ENCODE peak calls at places on chromosomes 13 and 19, in ten cellular contexts. V, L, T, C, Q, R, J, Z, A and W are unnamed samples.

GRCh38 chr19:2888739-2889224 is 11.9 kb upstream of the ZNF57 start:
- DNase-seq in V (peak), L (no peak), T (peak), C (no peak), Q (no peak), R (peak), J (no peak), Z (no peak), A (peak), W (peak)

GRCh38 chr19:57560049-57560491 is 407 bp upstream of the ZNF550 start:
- DNase-seq in V (peak), L (no peak), T (peak), C (peak), Q (no peak), R (no peak), J (peak), Z (no peak), A (no peak), W (peak)

GRCh38 chr19:41088151-41088550 is at the start of gene CYP2A13:
- DNase-seq in V (no peak), L (no peak), T (no peak), C (no peak), Q (no peak), R (no peak), J (no peak), Z (no peak), A (no peak), W (no peak)

GRCh38 chr13:82717249-82717648 is 1165.0 kb downstream of the SLITRK1 start:
- DNase-seq in V (peak), L (no peak), T (peak), C (peak), Q (no peak), R (no peak), J (peak), Z (no peak), A (no peak), W (peak)

GRCh38 chr13:44117351-44117750 is 237.6 kb downstream of the LACC1 start:
- DNase-seq in V (no peak), L (no peak), T (peak), C (no peak), Q (no peak), R (no peak), J (peak), Z (no peak), A (no peak), W (peak)

GRCh38 chr13:40077396-40078027 is 422.1 kb downstream of the COG6 start:
- DNase-seq in V (peak), L (no peak), T (no peak), C (peak), Q (no peak), R (no peak), J (no peak), Z (no peak), A (no peak), W (no peak)

GRCh38 chr13:110311721-110312668 is 4.9 kb downstream of the COL4A2 start:
- DNase-seq in V (no peak), L (no peak), T (no peak), C (no peak), Q (no peak), R (peak), J (peak), Z (no peak), A (no peak), W (no peak)

GRCh38 chr19:1183543-1184172 is 9.6 kb upstream of the SBNO2 start:
- DNase-seq in V (peak), L (no peak), T (no peak), C (peak), Q (no peak), R (no peak), J (no peak), Z (no peak), A (no peak), W (no peak)

GRCh38 chr19:10290439-10290875 is 705 bp downstream of the ICAM5 start:
- DNase-seq in V (peak), L (no peak), T (peak), C (no peak), Q (no peak), R (no peak), J (no peak), Z (no peak), A (no peak), W (peak)

GRCh38 chr13:88726075-88726474 is 1054.9 kb downstream of the SLITRK5 start:
- DNase-seq in V (no peak), L (no peak), T (no peak), C (no peak), Q (no peak), R (no peak), J (no peak), Z (no peak), A (no peak), W (no peak)

GRCh38 chr13:113785051-113786010 is 26.3 kb downstream of the TMEM255B start:
- DNase-seq in V (peak), L (no peak), T (peak), C (peak), Q (peak), R (peak), J (peak), Z (no peak), A (no peak), W (peak)

GRCh38 chr19:34171539-34171876 is 796 bp upstream of the LSM14A start:
- DNase-seq in V (peak), L (no peak), T (peak), C (peak), Q (no peak), R (no peak), J (no peak), Z (no peak), A (no peak), W (peak)

GRCh38 chr13:22880756-22881701 is 299.8 kb upstream of the SGCG start:
- DNase-seq in V (no peak), L (no peak), T (no peak), C (no peak), Q (no peak), R (no peak), J (no peak), Z (no peak), A (no peak), W (no peak)

GRCh38 chr19:32392946-32393345 is 12.6 kb upstream of the DPY19L3 start:
- DNase-seq in V (no peak), L (no peak), T (no peak), C (no peak), Q (no peak), R (no peak), J (no peak), Z (no peak), A (no peak), W (no peak)

GRCh38 chr13:90547272-90547790 is 800.2 kb upstream of the MIR17HG start:
- DNase-seq in V (no peak), L (no peak), T (no peak), C (no peak), Q (no peak), R (no peak), J (no peak), Z (no peak), A (no peak), W (no peak)

GRCh38 chr13:105037064-105037463 is 1498.4 kb downstream of the EFNB2 start:
- DNase-seq in V (no peak), L (no peak), T (peak), C (peak), Q (no peak), R (no peak), J (no peak), Z (no peak), A (no peak), W (no peak)

GRCh38 chr13:50678464-50679162 is 164.9 kb downstream of the DLEU7 start:
- DNase-seq in V (no peak), L (no peak), T (peak), C (peak), Q (no peak), R (no peak), J (peak), Z (no peak), A (no peak), W (peak)

GRCh38 chr13:73465629-73465974 is 406.8 kb downstream of the KLF5 start:
- DNase-seq in V (peak), L (no peak), T (peak), C (peak), Q (no peak), R (no peak), J (no peak), Z (no peak), A (no peak), W (peak)

GRCh38 chr19:51259348-51260245 is 8.7 kb downstream of the SIGLECL1 start:
- DNase-seq in V (peak), L (peak), T (peak), C (peak), Q (no peak), R (no peak), J (peak), Z (peak), A (no peak), W (peak)

GRCh38 chr13:91946498-91947070 is 548.2 kb downstream of the GPC5 start:
- DNase-seq in V (peak), L (no peak), T (peak), C (peak), Q (no peak), R (no peak), J (peak), Z (peak), A (no peak), W (peak)

GRCh38 chr13:76830805-76831204 is 55.4 kb downstream of the KCTD12 start:
- DNase-seq in V (no peak), L (no peak), T (no peak), C (no peak), Q (no peak), R (no peak), J (no peak), Z (no peak), A (no peak), W (no peak)

GRCh38 chr19:7602240-7602934 is 6.7 kb downstream of the CAMSAP3 start:
- DNase-seq in V (no peak), L (no peak), T (no peak), C (no peak), Q (peak), R (no peak), J (peak), Z (no peak), A (no peak), W (peak)

GRCh38 chr19:53871448-53871847 is 3.8 kb downstream of the MYADM start:
- DNase-seq in V (no peak), L (no peak), T (no peak), C (no peak), Q (no peak), R (no peak), J (no peak), Z (no peak), A (no peak), W (no peak)

GRCh38 chr13:33189470-33189869 is 96.1 kb downstream of the STARD13 start:
- DNase-seq in V (no peak), L (no peak), T (no peak), C (no peak), Q (no peak), R (no peak), J (no peak), Z (no peak), A (no peak), W (no peak)

GRCh38 chr19:5225486-5226345 is 114.9 kb downstream of the PTPRS start:
- DNase-seq in V (no peak), L (no peak), T (no peak), C (no peak), Q (no peak), R (no peak), J (no peak), Z (peak), A (no peak), W (no peak)

GRCh38 chr19:40623403-40624239 is 22.5 kb downstream of the LTBP4 start:
- DNase-seq in V (peak), L (no peak), T (no peak), C (peak), Q (peak), R (no peak), J (peak), Z (peak), A (no peak), W (peak)

GRCh38 chr19:14385492-14385891 is 4.2 kb downstream of the ADGRE5 start:
- DNase-seq in V (no peak), L (no peak), T (no peak), C (no peak), Q (no peak), R (no peak), J (no peak), Z (no peak), A (no peak), W (no peak)

GRCh38 chr19:33210266-33210940 is 15.2 kb downstream of the SLC7A10 start:
- DNase-seq in V (no peak), L (no peak), T (no peak), C (no peak), Q (no peak), R (no peak), J (no peak), Z (no peak), A (no peak), W (no peak)

GRCh38 chr19:45076029-45076850 is at the start of gene ZNF296:
- DNase-seq in V (peak), L (peak), T (peak), C (peak), Q (peak), R (peak), J (peak), Z (peak), A (peak), W (peak)

GRCh38 chr19:49497047-49497789 is 984 bp downstream of the RPS11 start:
- DNase-seq in V (peak), L (peak), T (peak), C (peak), Q (peak), R (no peak), J (peak), Z (peak), A (peak), W (peak)

GRCh38 chr19:29119582-29119981 is 93.4 kb downstream of the UQCRFS1 start:
- DNase-seq in V (no peak), L (no peak), T (peak), C (no peak), Q (no peak), R (peak), J (peak), Z (no peak), A (no peak), W (no peak)

GRCh38 chr19:46081928-46082727 is 41.3 kb upstream of the IGFL4 start:
- DNase-seq in V (peak), L (peak), T (peak), C (peak), Q (no peak), R (no peak), J (peak), Z (peak), A (no peak), W (peak)

GRCh38 chr19:30353394-30353793 is 18.8 kb upstream of the ZNF536 start:
- DNase-seq in V (no peak), L (no peak), T (no peak), C (no peak), Q (no peak), R (no peak), J (no peak), Z (no peak), A (no peak), W (no peak)

GRCh38 chr13:44271031-44271433 is 102.6 kb upstream of the SERP2 start:
- DNase-seq in V (peak), L (no peak), T (peak), C (peak), Q (no peak), R (no peak), J (peak), Z (no peak), A (no peak), W (peak)

GRCh38 chr13:95231393-95231792 is 69.9 kb downstream of the ABCC4 start:
- DNase-seq in V (no peak), L (no peak), T (no peak), C (peak), Q (no peak), R (no peak), J (no peak), Z (no peak), A (no peak), W (no peak)

DNA sequence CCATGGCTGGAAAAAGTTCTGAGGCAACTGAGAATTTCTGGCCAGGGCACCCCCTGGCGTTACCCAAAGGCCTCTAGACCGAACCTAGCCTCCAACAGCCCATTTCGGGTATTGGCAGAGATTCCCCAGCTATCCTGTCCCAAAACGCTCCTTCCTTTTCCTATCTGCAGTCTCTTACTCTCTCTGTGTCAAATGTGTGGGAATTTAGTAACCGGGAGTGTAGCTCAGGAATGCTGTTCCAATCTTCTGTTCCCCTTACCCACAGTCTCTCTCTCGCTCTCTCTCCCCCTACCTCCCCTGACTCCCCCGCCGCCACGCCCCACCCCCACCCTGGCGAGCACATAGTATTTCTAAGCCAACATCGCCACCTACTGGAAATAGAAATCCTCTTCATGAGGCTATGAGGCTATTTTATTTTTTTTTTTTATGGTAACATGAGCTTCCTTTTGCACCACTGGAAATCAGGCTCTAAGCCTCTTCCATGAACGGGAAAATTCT is 27.0 kb downstream of the OXGR1 start:
- DNase-seq in V (no peak), L (no peak), T (no peak), C (no peak), Q (no peak), R (no peak), J (no peak), Z (peak), A (no peak), W (peak)
- TF ChIP-seq CTCF in V (no peak), L (no peak), T (no peak), C (no peak), Q (no peak), R (no peak), J (no peak), Z (no peak), A (no peak), W (no peak)

DNA sequence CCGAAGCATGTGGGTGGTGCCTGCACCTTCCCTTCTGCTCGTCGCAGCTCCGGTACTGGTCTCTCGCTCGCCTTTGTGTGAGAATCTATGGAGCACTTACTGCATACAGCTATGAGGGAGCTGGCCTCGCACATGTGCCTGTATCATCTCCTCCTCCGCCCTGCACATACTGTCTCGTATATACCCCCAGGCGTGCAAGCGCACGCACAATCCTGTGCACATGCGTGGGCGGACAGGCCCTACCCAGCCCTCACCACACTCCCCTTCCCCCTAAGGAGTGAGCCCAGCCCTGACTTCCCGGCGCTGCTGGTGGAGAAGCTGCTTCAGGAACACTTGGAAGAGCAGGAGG is 8.7 kb downstream of the PIK3R2 start:
- DNase-seq in V (no peak), L (no peak), T (no peak), C (no peak), Q (no peak), R (no peak), J (no peak), Z (no peak), A (no peak), W (no peak)
- TF ChIP-seq CTCF in V (no peak), L (no peak), T (no peak), C (no peak), Q (no peak), R (no peak), J (no peak), Z (no peak), A (peak), W (no peak)

DNA sequence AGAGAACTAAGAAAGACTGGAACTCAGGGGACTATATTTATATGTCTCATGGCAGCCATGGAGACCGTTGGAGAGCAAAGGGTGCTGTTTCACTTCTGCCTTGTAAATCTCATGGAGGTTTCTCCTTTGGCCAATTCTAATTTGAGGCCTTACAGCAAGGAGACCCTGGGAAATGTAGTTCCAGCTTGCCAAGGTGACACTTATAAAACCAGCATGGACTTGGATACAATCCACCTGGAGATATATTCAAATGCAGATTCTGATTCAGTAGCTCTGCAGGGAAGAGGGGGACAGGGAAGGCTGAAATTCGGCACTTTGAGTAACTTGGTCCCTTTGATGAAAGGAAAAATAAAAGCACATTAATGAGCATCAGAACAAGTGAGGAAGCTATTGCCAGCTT is 90.0 kb downstream of the OXGR1 start:
- DNase-seq in V (no peak), L (no peak), T (no peak), C (no peak), Q (no peak), R (no peak), J (no peak), Z (no peak), A (no peak), W (no peak)
- TF ChIP-seq CTCF in V (no peak), L (no peak), T (no peak), C (no peak), Q (no peak), R (no peak), J (no peak), Z (no peak), A (no peak), W (no peak)

GRCh38 chr13:31699650-31700049 is 39.7 kb upstream of the RXFP2 start:
- DNase-seq in V (no peak), L (no peak), T (peak), C (no peak), Q (no peak), R (no peak), J (peak), Z (no peak), A (no peak), W (peak)
- TF ChIP-seq CTCF in V (no peak), L (no peak), T (peak), C (no peak), Q (no peak), R (no peak), J (peak), Z (peak), A (no peak), W (peak)

DNA sequence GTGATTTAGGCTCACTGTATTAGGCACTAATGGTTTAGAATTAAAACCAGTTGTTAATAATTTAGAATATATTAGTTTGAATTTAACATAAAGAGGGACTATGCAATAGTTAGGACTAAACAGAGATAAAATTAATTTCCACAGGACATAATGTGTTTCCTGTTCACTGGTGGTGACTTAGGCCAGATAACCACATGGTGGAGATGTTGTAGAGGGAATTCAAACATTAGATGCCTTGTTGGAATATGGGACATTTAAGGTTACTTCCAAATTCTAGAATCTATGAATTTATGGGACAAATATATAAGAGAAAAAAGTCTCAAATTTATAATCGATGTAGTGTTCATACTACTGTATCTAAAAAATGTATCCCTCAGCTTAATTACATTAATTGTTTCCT is 615.5 kb upstream of the KLHL1 start:
- DNase-seq in V (no peak), L (no peak), T (peak), C (no peak), Q (no peak), R (no peak), J (no peak), Z (peak), A (no peak), W (no peak)
- TF ChIP-seq CTCF in V (no peak), L (no peak), T (no peak), C (no peak), Q (no peak), R (no peak), J (no peak), Z (peak), A (no peak), W (no peak)

GRCh38 chr19:17327654-17328516 is 6.8 kb downstream of the ANO8 start:
- DNase-seq in V (peak), L (peak), T (no peak), C (peak), Q (peak), R (no peak), J (peak), Z (no peak), A (peak), W (no peak)
- TF ChIP-seq CTCF in V (no peak), L (no peak), T (no peak), C (peak), Q (peak), R (no peak), J (no peak), Z (no peak), A (no peak), W (no peak)

GRCh38 chr13:79935121-79935520 is 405.8 kb downstream of the SPRY2 start:
- DNase-seq in V (no peak), L (no peak), T (no peak), C (no peak), Q (no peak), R (no peak), J (no peak), Z (no peak), A (no peak), W (no peak)
- TF ChIP-seq CTCF in V (no peak), L (no peak), T (no peak), C (no peak), Q (no peak), R (no peak), J (no peak), Z (no peak), A (no peak), W (no peak)

GRCh38 chr13:99959538-99960230 is 11.9 kb downstream of the ZIC5 start:
- DNase-seq in V (no peak), L (no peak), T (peak), C (no peak), Q (no peak), R (no peak), J (no peak), Z (no peak), A (no peak), W (peak)
- TF ChIP-seq CTCF in V (no peak), L (no peak), T (no peak), C (no peak), Q (no peak), R (no peak), J (no peak), Z (no peak), A (no peak), W (no peak)